ENCODE peak calls at places on chromosome 21, in seven cellular contexts. Y, J, Z, G, U, B and C are unnamed samples. For H3K4me1, the result is how much of the 10 kb centered on the place peaks cover.

GRCh38 chr21:38798481-38798882 is 7.2 kb upstream of the ETS2 start:
- DNase-seq in Y (peak), J (no peak), Z (no peak), G (peak), U (no peak), B (peak), C (peak)

GRCh38 chr21:41319273-41319672 is 2.7 kb downstream of the FAM3B start:
- DNase-seq in Y (no peak), J (no peak), Z (no peak), G (no peak), U (no peak), B (no peak), C (peak)

GRCh38 chr21:14917762-14918161 is 147.0 kb downstream of the NRIP1 start:
- DNase-seq in Y (no peak), J (no peak), Z (no peak), G (no peak), U (no peak), B (no peak), C (no peak)

GRCh38 chr21:38663282-38663681 is 142.4 kb upstream of the ETS2 start:
- DNase-seq in Y (no peak), J (no peak), Z (no peak), G (no peak), U (no peak), B (no peak), C (no peak)

GRCh38 chr21:42374457-42374856 is 8.1 kb upstream of the TFF1 start:
- DNase-seq in Y (no peak), J (no peak), Z (no peak), G (no peak), U (no peak), B (no peak), C (no peak)

GRCh38 chr21:33268736-33269441 is 2.7 kb downstream of the IL10RB start:
- DNase-seq in Y (no peak), J (no peak), Z (peak), G (peak), U (no peak), B (no peak), C (peak)

GRCh38 chr21:37916795-37917142 is 512 bp upstream of the KCNJ6 start:
- DNase-seq in Y (peak), J (peak), Z (no peak), G (peak), U (no peak), B (peak), C (no peak)

GRCh38 chr21:41369915-41370839 is 8.3 kb downstream of the MX2 start:
- DNase-seq in Y (no peak), J (no peak), Z (no peak), G (no peak), U (no peak), B (no peak), C (no peak)

DNA sequence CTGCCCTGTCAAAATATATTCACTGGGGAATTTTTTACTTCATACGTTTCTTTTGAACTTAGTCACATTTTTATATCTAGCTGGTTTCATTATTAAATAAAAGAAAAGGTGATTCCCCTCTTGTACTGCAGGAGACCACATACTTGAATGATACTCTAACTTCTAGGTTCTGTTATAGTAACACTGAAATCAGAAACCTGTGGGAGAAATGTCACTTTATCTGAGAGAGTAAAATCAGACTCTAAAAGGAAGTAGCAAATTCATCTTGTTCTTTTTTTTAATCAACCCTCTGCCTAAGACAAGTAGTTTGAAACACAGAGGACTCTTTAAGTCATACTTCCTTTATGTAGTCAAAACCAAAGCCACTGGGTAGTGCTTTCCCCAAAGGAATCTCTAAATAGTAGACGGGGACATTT is 34.4 kb downstream of the MRPL39 start:
- DNase-seq in Y (no peak), J (no peak), Z (peak), G (no peak), U (peak), B (no peak), C (no peak)
- H3K9ac ChIP-seq in Y (peak), J (no peak), Z (peak), G (no peak), U (no peak), B (no peak), C (no peak)

GRCh38 chr21:27586326-27586725 is 619.4 kb upstream of the ADAMTS5 start:
- DNase-seq in Y (no peak), J (no peak), Z (no peak), G (no peak), U (peak), B (no peak), C (no peak)
- H3K4me1 ChIP-seq in Y (under half), J (under half), Z (under half), G (under half), U (under half), B (under half), C (under half)

GRCh38 chr21:35212393-35213127 is 163.5 kb upstream of the RUNX1 start:
- DNase-seq in Y (no peak), J (no peak), Z (no peak), G (no peak), U (peak), B (no peak), C (no peak)
- H3K27ac ChIP-seq in Y (peak), J (no peak), Z (no peak), G (no peak), U (no peak), B (no peak), C (peak)

DNA sequence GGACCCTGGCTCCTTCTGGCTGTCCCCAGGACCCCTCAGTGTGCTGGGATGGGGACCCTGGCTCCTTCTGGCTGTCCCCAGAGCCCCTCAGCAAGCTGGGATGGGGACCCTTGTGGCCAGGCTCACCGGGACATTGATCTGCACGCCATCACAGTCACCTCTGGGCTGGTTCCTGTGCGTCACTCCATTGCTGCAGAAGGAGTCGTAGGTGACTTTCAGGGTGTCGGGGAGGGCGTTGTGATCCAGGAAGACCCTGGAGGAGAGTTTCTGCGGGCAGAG is 19.7 kb upstream of the PTTG1IP start:
- DNase-seq in Y (no peak), J (no peak), Z (no peak), G (no peak), U (no peak), B (no peak), C (no peak)
- H3K9ac ChIP-seq in Y (no peak), J (no peak), Z (no peak), G (no peak), U (no peak), B (no peak), C (no peak)

GRCh38 chr21:45132841-45133573 is 58.6 kb downstream of the ADARB1 start:
- DNase-seq in Y (no peak), J (no peak), Z (no peak), G (peak), U (peak), B (no peak), C (no peak)
- H3K4me1 ChIP-seq in Y (under half), J (under half), Z (under half), G (under half), U (under half), B (under half), C (under half)

GRCh38 chr21:16579538-16579937 is 849.8 kb downstream of the USP25 start:
- DNase-seq in Y (no peak), J (no peak), Z (peak), G (no peak), U (peak), B (no peak), C (no peak)
- H3K27ac ChIP-seq in Y (no peak), J (no peak), Z (peak), G (peak), U (no peak), B (no peak), C (no peak)

GRCh38 chr21:45410865-45411809 is 6.2 kb downstream of the COL18A1 start:
- DNase-seq in Y (no peak), J (no peak), Z (no peak), G (peak), U (no peak), B (no peak), C (no peak)

GRCh38 chr21:45408811-45409261 is 3.9 kb downstream of the COL18A1 start:
- DNase-seq in Y (peak), J (no peak), Z (no peak), G (peak), U (no peak), B (no peak), C (no peak)

GRCh38 chr21:45410151-45410864 is 5.3 kb downstream of the COL18A1 start:
- DNase-seq in Y (no peak), J (no peak), Z (no peak), G (peak), U (no peak), B (no peak), C (no peak)

GRCh38 chr21:45408271-45408791 is 3.4 kb downstream of the COL18A1 start:
- DNase-seq in Y (no peak), J (no peak), Z (no peak), G (peak), U (no peak), B (no peak), C (no peak)

DNA sequence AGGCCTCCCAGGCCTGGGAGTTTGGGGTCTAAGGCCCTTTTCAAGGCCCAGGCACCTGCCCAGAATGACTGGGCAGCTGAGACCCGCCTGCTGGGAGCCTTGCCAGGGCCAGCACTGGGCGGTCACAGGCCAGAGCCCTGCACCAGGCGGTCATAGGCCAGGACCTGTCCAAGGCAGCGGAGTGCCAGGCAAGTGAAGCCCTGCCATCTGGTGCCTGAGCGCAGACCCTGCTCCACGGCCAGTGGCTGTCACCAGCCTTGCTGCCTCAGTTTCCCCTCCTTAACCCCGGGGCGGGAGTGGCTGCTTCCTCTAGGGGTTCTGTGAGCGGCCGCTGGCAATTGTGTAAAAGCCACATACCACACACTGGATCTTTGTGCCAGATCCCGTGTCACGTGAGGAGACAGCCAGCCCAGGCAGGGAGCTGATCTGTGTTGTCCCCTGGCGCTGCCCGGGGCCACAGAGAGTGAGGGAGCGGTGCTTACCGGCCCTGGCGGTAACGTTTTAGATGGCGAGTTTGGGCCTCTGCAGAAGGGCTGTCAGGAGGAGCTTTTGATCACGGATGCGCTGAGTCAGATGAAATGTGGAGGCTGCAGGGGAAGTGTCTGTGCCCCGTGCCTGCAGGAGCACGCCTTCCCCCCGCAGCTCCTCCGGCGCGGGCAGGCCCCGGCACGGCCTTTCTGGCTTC is 4.6 kb downstream of the COL18A1 start:
- DNase-seq in Y (peak), J (no peak), Z (no peak), G (peak), U (no peak), B (no peak), C (no peak)
- H3K9ac ChIP-seq in Y (no peak), J (no peak), Z (no peak), G (no peak), U (no peak), B (no peak), C (no peak)

GRCh38 chr21:29302340-29302991 is 3.7 kb downstream of the BACH1 start:
- DNase-seq in Y (no peak), J (no peak), Z (no peak), G (no peak), U (peak), B (no peak), C (no peak)
- H3K4me1 ChIP-seq in Y (under half), J (under half), Z (under half), G (under half), U (under half), B (under half), C (under half)

GRCh38 chr21:19648376-19648775 is 1244.8 kb upstream of the TMPRSS15 start:
- DNase-seq in Y (no peak), J (no peak), Z (no peak), G (no peak), U (no peak), B (no peak), C (no peak)
- H3K27ac ChIP-seq in Y (no peak), J (no peak), Z (no peak), G (no peak), U (no peak), B (no peak), C (no peak)

GRCh38 chr21:36135391-36136094 is 664 bp downstream of the CBR3 start:
- DNase-seq in Y (peak), J (peak), Z (peak), G (peak), U (peak), B (peak), C (peak)
- H3K9ac ChIP-seq in Y (peak), J (no peak), Z (peak), G (no peak), U (peak), B (no peak), C (peak)